ENCODE peak calls at places on chromosomes 7 and 10, in ten cellular contexts. V is sigmoid colon; Y is GM12878; G is neural progenitor cell; N is RWPE1; R is endothelial cell of umbilical vein; T is spleen; U is astrocyte of the spinal cord; C is left ventricle myocardium inferior; K is CD8-positive, alpha-beta T cell. X is an unnamed sample.

GRCh38 chr7:106217089-106217542 is 67.7 kb downstream of the NAMPT start:
- DNase-seq in U (peak; percentile 76), T (peak; percentile 82), N (peak; percentile 45), G (no peak), V (peak; percentile 83), Y (no peak), K (no peak), C (peak; percentile 71), R (peak; percentile 86), X (peak; percentile 63)

GRCh38 chr7:112150823-112151641 is 55.2 kb downstream of the DOCK4 start:
- DNase-seq in Y (no peak), U (peak; percentile 40), G (no peak), K (no peak), V (no peak), R (no peak), T (no peak), C (no peak), N (no peak), X (no peak)

GRCh38 chr10:77925410-77925794 is 1.2 kb downstream of the DLG5 start:
- DNase-seq in V (peak; percentile 81), T (no peak), Y (no peak), R (peak; percentile 17), U (peak; percentile 29), N (peak; percentile 56), K (no peak), C (no peak), G (no peak), X (peak; percentile 57)

GRCh38 chr10:35876248-35876647 is 234.2 kb upstream of the FZD8 start:
- DNase-seq in R (no peak), Y (no peak), N (no peak), C (no peak), G (no peak), V (no peak), K (no peak), T (no peak), U (no peak), X (peak; percentile 76)

GRCh38 chr7:90244909-90245841 is at the start of gene CFAP69:
- DNase-seq in R (peak; percentile 86), G (peak; percentile 96), Y (peak; percentile 46), T (peak; percentile 95), N (peak; percentile 87), K (peak; percentile 84), C (peak; percentile 93), V (peak; percentile 95), U (peak; percentile 86), X (peak; percentile 84)

GRCh38 chr10:80159166-80159888 is 26.8 kb downstream of the PLAC9 start:
- DNase-seq in K (no peak), V (peak; percentile 50), U (no peak), R (no peak), N (no peak), C (no peak), G (no peak), T (no peak), Y (no peak), X (no peak)

GRCh38 chr7:47782792-47783191 is 165.5 kb downstream of the PKD1L1 start:
- DNase-seq in V (no peak), Y (no peak), N (no peak), C (no peak), R (no peak), U (no peak), T (no peak), G (no peak), K (no peak), X (no peak)

GRCh38 chr7:19177269-19177668 is 32.0 kb upstream of the FERD3L start:
- DNase-seq in G (no peak), K (no peak), N (no peak), T (no peak), Y (no peak), R (no peak), U (peak; percentile 38), V (no peak), C (no peak), X (no peak)

GRCh38 chr10:102919237-102919959 is 1.3 kb downstream of the CNNM2 start:
- DNase-seq in N (peak; percentile 13), T (peak; percentile 84), V (peak; percentile 66), C (no peak), Y (no peak), K (no peak), G (peak; percentile 66), U (peak; percentile 11), R (peak; percentile 4), X (peak; percentile 16)

GRCh38 chr10:121073743-121074142 is 222.6 kb downstream of the WDR11 start:
- DNase-seq in N (no peak), T (no peak), R (no peak), C (no peak), Y (no peak), K (no peak), U (no peak), G (no peak), V (no peak), X (no peak)

GRCh38 chr10:121065330-121065729 is 214.2 kb downstream of the WDR11 start:
- DNase-seq in G (no peak), R (no peak), V (no peak), U (no peak), N (no peak), K (no peak), T (no peak), C (no peak), Y (no peak), X (no peak)

GRCh38 chr10:121070671-121071070 is 219.5 kb downstream of the WDR11 start:
- DNase-seq in R (no peak), V (no peak), K (no peak), C (no peak), U (no peak), T (no peak), G (no peak), N (no peak), Y (no peak), X (no peak)

GRCh38 chr10:121069061-121069850 is 218.1 kb downstream of the WDR11 start:
- DNase-seq in N (peak; percentile 88), V (no peak), K (no peak), T (no peak), Y (peak; percentile 7), U (peak; percentile 9), R (no peak), C (no peak), G (no peak), X (no peak)

GRCh38 chr10:121070257-121070656 is 219.1 kb downstream of the WDR11 start:
- DNase-seq in G (peak; percentile 27), C (no peak), U (no peak), V (no peak), N (no peak), R (no peak), Y (no peak), K (no peak), T (no peak), X (no peak)
- TF ChIP-seq CTCF in G (peak; percentile 53), C (peak; percentile 47), U (no peak), V (peak; percentile 31), N (no peak), R (no peak), Y (no peak), K (no peak), T (no peak), X (no peak)

DNA sequence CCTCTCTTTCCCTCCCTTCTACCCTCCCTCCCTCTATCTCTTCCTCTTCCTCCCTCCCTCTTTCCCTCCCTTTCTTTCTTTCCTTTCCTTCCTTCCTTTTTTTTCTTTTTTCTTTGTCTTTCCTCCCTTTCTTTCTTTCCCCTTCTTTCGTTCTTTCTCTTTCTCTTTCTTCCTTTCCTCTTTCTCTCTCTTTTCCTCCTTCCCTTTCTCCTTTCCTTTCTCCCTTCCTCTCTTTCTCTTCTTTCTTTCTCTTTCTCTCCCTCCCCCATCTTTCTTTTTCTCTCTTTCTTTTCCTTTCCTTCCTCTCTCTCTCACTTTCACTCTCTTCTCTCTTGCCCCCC is 7.4 kb downstream of the CLDN3 start:
- DNase-seq in K (no peak), R (no peak), C (no peak), N (no peak), T (no peak), G (no peak), Y (no peak), V (no peak), U (no peak), X (no peak)
- TF ChIP-seq CTCF in K (no peak), R (no peak), C (no peak), N (no peak), T (no peak), G (no peak), Y (no peak), V (no peak), U (no peak), X (no peak)

DNA sequence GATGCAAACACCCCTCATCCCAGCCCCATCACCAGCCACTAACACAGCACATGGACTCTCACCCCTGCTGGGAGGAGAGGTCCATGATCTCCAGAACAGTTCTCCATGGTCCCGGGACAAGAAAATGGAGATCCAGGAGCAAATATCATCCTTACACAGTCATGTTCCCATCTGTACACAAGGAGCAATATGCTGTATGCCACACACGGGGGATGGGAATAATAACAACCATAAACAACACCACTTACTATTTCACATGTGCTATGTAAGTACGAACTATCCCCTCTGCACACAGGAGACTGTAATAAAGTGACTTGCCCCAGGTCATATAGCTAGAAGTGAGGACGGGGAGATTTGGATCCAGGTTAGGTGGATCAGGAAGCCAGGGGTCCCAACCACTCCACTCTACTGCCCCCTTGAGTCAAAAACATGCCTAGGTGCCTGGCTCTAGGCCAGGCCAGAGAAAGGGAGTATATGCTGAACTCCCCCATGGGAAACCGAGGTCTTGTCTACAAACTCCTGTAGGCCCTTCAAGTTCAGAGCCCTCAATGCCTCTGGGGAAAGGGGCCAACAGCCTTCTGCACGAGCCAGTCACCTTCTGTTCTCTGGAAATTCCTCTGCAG is 34.1 kb downstream of the LRRC20 start:
- DNase-seq in G (peak; percentile 56), Y (no peak), C (no peak), R (peak; percentile 30), N (peak; percentile 44), K (peak; percentile 31), T (peak; percentile 38), V (peak; percentile 44), U (peak; percentile 35), X (peak; percentile 42)
- TF ChIP-seq CTCF in G (peak; percentile 59), Y (peak; percentile 61), C (peak; percentile 65), R (peak; percentile 42), N (no peak), K (peak; percentile 39), T (peak; percentile 54), V (no peak), U (peak; percentile 66), X (peak; percentile 71)

GRCh38 chr7:156816943-156817572 is 75.9 kb downstream of the LMBR1 start:
- DNase-seq in V (no peak), C (no peak), K (no peak), G (peak; percentile 7), N (peak; percentile 6), U (peak; percentile 30), T (no peak), R (peak; percentile 33), Y (no peak), X (peak; percentile 57)

GRCh38 chr7:156819733-156820295 is 73.2 kb downstream of the LMBR1 start:
- DNase-seq in N (no peak), U (no peak), R (no peak), C (no peak), K (no peak), G (peak; percentile 23), T (no peak), V (no peak), Y (no peak), X (no peak)

GRCh38 chr7:156818133-156818532 is 74.8 kb downstream of the LMBR1 start:
- DNase-seq in Y (no peak), R (no peak), U (no peak), C (no peak), N (no peak), G (no peak), K (no peak), T (no peak), V (no peak), X (no peak)

GRCh38 chr7:156823441-156823840 is 69.5 kb downstream of the LMBR1 start:
- DNase-seq in K (no peak), T (no peak), Y (no peak), R (no peak), N (peak; percentile 27), C (no peak), G (no peak), V (no peak), U (no peak), X (peak; percentile 30)

GRCh38 chr7:156820445-156821063 is 72.4 kb downstream of the LMBR1 start:
- DNase-seq in G (peak; percentile 15), R (no peak), N (no peak), C (no peak), T (no peak), U (no peak), Y (no peak), K (no peak), V (no peak), X (no peak)
- TF ChIP-seq CTCF in G (peak; percentile 56), R (no peak), N (no peak), C (peak; percentile 21), T (no peak), U (peak; percentile 40), Y (peak; percentile 30), K (no peak), V (no peak), X (no peak)